ENCODE peak calls at places on chromosomes 1 and 21, in ten cellular contexts. Q is IMR-90, L is GM12891, X is endothelial cell of umbilical vein, N is K562, I is thyroid gland, U is esophagus squamous epithelium, V is HepG2, P is A549, C is gastrocnemius medialis. T is an unnamed sample.

GRCh38 chr1:209045326-209046057 is 538.0 kb upstream of the CAMK1G start:
- DNase-seq in Q (no peak), P (no peak), N (no peak), C (no peak), X (no peak), L (no peak), U (no peak), V (no peak), I (peak; percentile 41), T (no peak)

GRCh38 chr1:19262047-19262446 is 10.4 kb downstream of the MRTO4 start:
- DNase-seq in L (no peak), X (no peak), Q (no peak), U (no peak), V (no peak), N (no peak), P (no peak), C (no peak), I (no peak), T (no peak)

GRCh38 chr1:117836069-117836468 is 93.4 kb downstream of the GDAP2 start:
- DNase-seq in C (no peak), V (no peak), X (no peak), Q (peak; percentile 43), I (no peak), P (no peak), L (no peak), U (no peak), N (no peak), T (no peak)

GRCh38 chr1:62901650-62902049 is 117.7 kb downstream of the ATG4C start:
- DNase-seq in C (no peak), U (no peak), Q (no peak), L (no peak), V (no peak), X (no peak), N (no peak), P (no peak), I (no peak), T (no peak)

GRCh38 chr1:169105434-169106094 is 926 bp upstream of the ATP1B1 start:
- DNase-seq in N (peak; percentile 78), P (peak; percentile 70), V (peak; percentile 85), U (no peak), I (peak; percentile 98), Q (no peak), C (peak; percentile 94), L (no peak), X (peak; percentile 37), T (peak; percentile 71)

GRCh38 chr1:13730751-13731482 is 30.9 kb downstream of the PRDM2 start:
- DNase-seq in I (peak; percentile 46), U (peak; percentile 45), P (no peak), N (no peak), C (peak; percentile 27), X (peak; percentile 20), L (peak; percentile 35), Q (peak; percentile 53), V (no peak), T (no peak)

GRCh38 chr1:41320860-41321259 is 40.4 kb upstream of the FOXO6 start:
- DNase-seq in C (no peak), N (no peak), P (no peak), I (no peak), L (no peak), U (no peak), Q (no peak), V (no peak), X (no peak), T (no peak)

GRCh38 chr1:2444138-2444591 is 31.8 kb upstream of the PEX10 start:
- DNase-seq in U (no peak), I (no peak), L (no peak), N (no peak), Q (no peak), P (no peak), C (no peak), X (no peak), V (no peak), T (no peak)

GRCh38 chr1:29266912-29267311 is 30.6 kb downstream of the PTPRU start:
- DNase-seq in Q (no peak), I (no peak), L (no peak), P (no peak), U (no peak), V (no peak), X (no peak), C (no peak), N (no peak), T (no peak)

GRCh38 chr1:201938440-201939005 is 7.8 kb downstream of the LMOD1 start:
- DNase-seq in I (no peak), P (no peak), X (no peak), L (no peak), U (no peak), N (no peak), V (no peak), C (no peak), Q (no peak), T (no peak)

GRCh38 chr1:87999852-88000251 is 671.2 kb downstream of the LMO4 start:
- DNase-seq in U (no peak), P (no peak), Q (no peak), I (no peak), V (no peak), C (no peak), L (no peak), N (no peak), X (no peak), T (no peak)

GRCh38 chr1:230176871-230177411 is 109.9 kb downstream of the GALNT2 start:
- DNase-seq in L (no peak), V (no peak), Q (peak; percentile 41), I (peak; percentile 25), P (no peak), U (no peak), N (peak; percentile 66), C (peak; percentile 61), X (peak; percentile 40), T (no peak)

GRCh38 chr1:162973381-162973795 is 95.8 kb upstream of the RGS4 start:
- DNase-seq in I (no peak), L (no peak), Q (peak; percentile 90), P (no peak), N (no peak), V (no peak), U (no peak), C (no peak), X (peak; percentile 84), T (peak; percentile 30)

GRCh38 chr21:36200089-36200561 is 43.5 kb downstream of the DOP1B start:
- DNase-seq in U (no peak), V (no peak), C (peak; percentile 87), L (no peak), X (no peak), Q (no peak), P (no peak), N (no peak), I (no peak), T (no peak)

GRCh38 chr1:212791261-212791675 is 309 bp downstream of the NSL1 start:
- DNase-seq in I (no peak), P (peak; percentile 79), V (no peak), C (no peak), Q (peak; percentile 65), L (peak; percentile 30), N (no peak), U (no peak), X (no peak), T (peak; percentile 73)

GRCh38 chr1:10704383-10704882 is 92.0 kb downstream of the CASZ1 start:
- DNase-seq in U (no peak), X (no peak), V (peak; percentile 58), C (no peak), I (no peak), L (no peak), N (no peak), Q (no peak), P (no peak), T (no peak)

GRCh38 chr1:109623601-109624161 is 4.0 kb downstream of the AMPD2 start:
- DNase-seq in U (no peak), P (no peak), Q (no peak), X (no peak), C (no peak), N (no peak), L (no peak), I (no peak), V (no peak), T (no peak)

GRCh38 chr1:62386351-62387121 is 50.3 kb upstream of the USP1 start:
- DNase-seq in C (no peak), P (no peak), U (no peak), Q (no peak), N (no peak), V (peak; percentile 88), I (no peak), L (no peak), X (no peak), T (no peak)

GRCh38 chr21:29181799-29182470 is 51.5 kb downstream of the MAP3K7CL start:
- DNase-seq in Q (peak; percentile 95), I (no peak), P (peak; percentile 52), V (peak; percentile 40), L (no peak), U (no peak), X (peak; percentile 90), N (no peak), C (no peak), T (peak; percentile 35)
- TF ChIP-seq POLR2A in Q (peak; percentile 89), I (no peak), P (no peak), V (no peak), L (no peak), U (no peak), X (peak; percentile 40), N (no peak), C (no peak), T (no peak)

GRCh38 chr1:53220171-53220961 is at the start of gene CZIB:
- DNase-seq in P (peak; percentile 73), L (peak; percentile 90), Q (peak; percentile 88), U (peak; percentile 73), V (peak; percentile 87), X (peak; percentile 93), N (peak; percentile 97), C (peak; percentile 91), I (peak; percentile 97), T (peak; percentile 94)
- TF ChIP-seq POLR2A in P (peak; percentile 72), L (peak; percentile 98), Q (peak; percentile 95), U (no peak), V (peak; percentile 96), X (peak; percentile 89), N (peak; percentile 100), C (peak; percentile 85), I (peak; percentile 51), T (peak; percentile 76)

GRCh38 chr1:223639333-223639749 is 26.2 kb downstream of the CAPN8 start:
- DNase-seq in Q (no peak), P (no peak), L (no peak), U (no peak), V (no peak), C (no peak), I (no peak), N (no peak), X (no peak), T (no peak)
- TF ChIP-seq POLR2A in Q (no peak), P (no peak), L (no peak), U (no peak), V (no peak), C (no peak), I (no peak), N (no peak), X (no peak), T (no peak)

DNA sequence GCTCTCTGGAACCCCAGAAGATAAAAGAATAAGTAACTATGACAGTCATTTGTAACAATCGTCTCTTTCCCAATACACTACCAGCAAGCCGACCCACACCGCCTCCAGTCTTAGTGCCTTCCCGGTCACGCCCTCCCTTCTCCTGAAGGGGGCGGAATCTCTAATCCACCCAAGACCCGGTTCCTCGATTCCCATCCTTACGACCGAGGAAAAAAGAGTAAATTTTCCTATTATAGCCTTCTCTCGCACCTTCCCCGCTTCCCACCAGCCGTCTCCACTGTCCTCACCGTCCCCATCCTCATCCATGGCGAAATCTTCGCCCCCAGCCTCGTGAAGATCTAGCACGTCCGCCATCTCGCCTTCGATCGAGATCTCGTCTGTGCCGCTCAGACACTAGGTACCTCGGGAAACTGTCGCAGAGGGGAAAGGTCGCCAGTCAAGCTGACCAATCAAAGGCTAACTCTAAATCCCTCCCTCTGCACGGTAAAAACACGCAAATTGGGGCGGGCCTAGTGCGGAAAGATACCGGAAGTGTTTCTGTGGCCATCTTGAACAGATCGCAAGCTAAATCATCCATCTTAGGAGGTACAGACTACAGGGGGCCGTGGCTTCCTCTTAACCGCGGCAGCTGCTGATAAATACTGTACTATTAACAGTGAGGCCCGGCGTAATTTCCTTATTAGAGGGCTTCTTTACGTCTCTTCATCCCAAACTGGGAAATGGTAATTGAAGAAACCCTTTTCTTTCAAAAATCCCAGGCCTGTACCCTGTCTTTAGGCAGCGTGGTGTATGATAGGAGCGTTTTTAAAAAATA is at the start of gene RBM8A:
- DNase-seq in C (peak; percentile 97), I (peak; percentile 96), L (peak; percentile 62), P (peak; percentile 86), U (peak; percentile 86), V (peak; percentile 97), X (peak; percentile 99), Q (peak; percentile 99), N (peak; percentile 81), T (peak; percentile 64)
- TF ChIP-seq POLR2A in C (peak; percentile 99), I (peak; percentile 91), L (peak; percentile 97), P (peak; percentile 92), U (no peak), V (peak; percentile 93), X (peak; percentile 88), Q (peak; percentile 97), N (peak; percentile 99), T (peak; percentile 88)

T was measured in H54.